ENCODE peak calls at places on chromosome 2, in eight cellular contexts. E, T, O, F, U, L, R and S are unnamed samples.

GRCh38 chr2:84782717-84783442 is 98.0 kb downstream of the TRABD2A start:
- DNase-seq in E (no peak), T (no peak), O (no peak), F (no peak), U (no peak), L (no peak), R (no peak), S (no peak)

GRCh38 chr2:201008000-201008829 is 44.8 kb upstream of the ORC2 start:
- DNase-seq in E (no peak), T (no peak), O (no peak), F (no peak), U (no peak), L (no peak), R (no peak), S (no peak)

GRCh38 chr2:128490881-128491778 is 172.5 kb upstream of the HS6ST1 start:
- DNase-seq in E (no peak), T (peak; percentile 47), O (peak; percentile 16), F (no peak), U (no peak), L (no peak), R (no peak), S (no peak)

GRCh38 chr2:55063226-55063625 is 13.0 kb upstream of the RTN4 start:
- DNase-seq in E (no peak), T (no peak), O (no peak), F (no peak), U (peak; percentile 23), L (no peak), R (no peak), S (no peak)

GRCh38 chr2:120570001-120570400 is 165.7 kb upstream of the GLI2 start:
- DNase-seq in E (no peak), T (no peak), O (no peak), F (no peak), U (no peak), L (no peak), R (no peak), S (no peak)

GRCh38 chr2:195382186-195382585 is 274.8 kb upstream of the SLC39A10 start:
- DNase-seq in E (no peak), T (no peak), O (no peak), F (no peak), U (no peak), L (no peak), R (no peak), S (no peak)

GRCh38 chr2:11344956-11345671 is 678 bp upstream of the ROCK2 start:
- DNase-seq in E (peak; percentile 95), T (peak; percentile 87), O (peak; percentile 51), F (peak; percentile 89), U (peak; percentile 96), L (peak; percentile 52), R (peak; percentile 91), S (peak; percentile 79)

GRCh38 chr2:27807476-27807875 is 36.0 kb downstream of the MRPL33 start:
- DNase-seq in E (peak; percentile 58), T (no peak), O (peak; percentile 51), F (peak; percentile 63), U (peak; percentile 40), L (no peak), R (no peak), S (peak; percentile 52)

GRCh38 chr2:109185801-109186570 is 57.0 kb downstream of the SH3RF3 start:
- DNase-seq in E (peak; percentile 79), T (peak; percentile 85), O (no peak), F (peak; percentile 80), U (peak; percentile 95), L (no peak), R (no peak), S (peak; percentile 62)

GRCh38 chr2:190277234-190278112 is 42.2 kb downstream of the HIBCH start:
- DNase-seq in E (peak; percentile 68), T (no peak), O (no peak), F (peak; percentile 71), U (peak; percentile 48), L (no peak), R (peak; percentile 10), S (peak; percentile 70)

GRCh38 chr2:9201185-9201891 is 5.3 kb upstream of the ASAP2 start:
- DNase-seq in E (peak; percentile 87), T (peak; percentile 31), O (no peak), F (peak; percentile 82), U (peak; percentile 77), L (no peak), R (no peak), S (peak; percentile 75)

GRCh38 chr2:241739651-241740050 is 5.2 kb downstream of the D2HGDH start:
- DNase-seq in E (peak; percentile 9), T (no peak), O (no peak), F (peak; percentile 23), U (peak; percentile 17), L (no peak), R (no peak), S (peak; percentile 52)

GRCh38 chr2:16546128-16546754 is 119.4 kb downstream of the CYRIA start:
- DNase-seq in E (peak; percentile 33), T (no peak), O (no peak), F (peak; percentile 67), U (no peak), L (no peak), R (no peak), S (peak; percentile 43)

GRCh38 chr2:69216535-69217332 is 170.3 kb downstream of the GFPT1 start:
- DNase-seq in E (peak; percentile 92), T (no peak), O (no peak), F (peak; percentile 90), U (peak; percentile 74), L (no peak), R (peak; percentile 32), S (peak; percentile 75)

GRCh38 chr2:149894226-149894625 is 306.7 kb upstream of the MMADHC start:
- DNase-seq in E (no peak), T (no peak), O (no peak), F (no peak), U (peak; percentile 47), L (no peak), R (no peak), S (no peak)

GRCh38 chr2:134468093-134468640 is 214.3 kb downstream of the MGAT5 start:
- DNase-seq in E (no peak), T (no peak), O (peak; percentile 9), F (no peak), U (no peak), L (no peak), R (no peak), S (no peak)

GRCh38 chr2:172103471-172104292 is 982 bp upstream of the DLX2 start:
- DNase-seq in E (peak; percentile 92), T (no peak), O (peak; percentile 82), F (peak; percentile 91), U (peak; percentile 86), L (peak; percentile 77), R (no peak), S (peak; percentile 88)
- TF ChIP-seq CTCF in E (peak; percentile 95), T (peak; percentile 59), O (peak; percentile 85), F (peak; percentile 89), U (peak; percentile 84), L (peak; percentile 96), R (peak; percentile 95), S (peak; percentile 93)

GRCh38 chr2:3522851-3523481 is 3.6 kb upstream of the ADI1 start:
- DNase-seq in E (peak; percentile 70), T (peak; percentile 66), O (peak; percentile 55), F (peak; percentile 62), U (peak; percentile 87), L (no peak), R (no peak), S (no peak)
- H3K4me3 ChIP-seq in E (no peak overlapping the region), T (peak overlapping the region; percentile 54), O (no peak overlapping the region), F (peak overlapping the region; percentile 24), U (peak overlapping the region; percentile 7), L (no peak overlapping the region), R (no peak overlapping the region), S (no peak overlapping the region)

GRCh38 chr2:25339121-25339738 is 2.5 kb downstream of the DNMT3A start:
- DNase-seq in E (no peak), T (no peak), O (no peak), F (no peak), U (peak; percentile 8), L (no peak), R (no peak), S (no peak)

GRCh38 chr2:25341031-25341727 is 546 bp downstream of the DNMT3A start:
- DNase-seq in E (no peak), T (no peak), O (peak; percentile 34), F (no peak), U (no peak), L (no peak), R (no peak), S (peak; percentile 15)

GRCh38 chr2:25338401-25338800 is 3.3 kb downstream of the DNMT3A start:
- DNase-seq in E (no peak), T (no peak), O (no peak), F (no peak), U (no peak), L (no peak), R (no peak), S (no peak)

GRCh38 chr2:25340340-25340886 is 1.3 kb downstream of the DNMT3A start:
- DNase-seq in E (no peak), T (no peak), O (no peak), F (no peak), U (no peak), L (no peak), R (no peak), S (no peak)

GRCh38 chr2:25339791-25340339 is 1.9 kb downstream of the DNMT3A start:
- DNase-seq in E (no peak), T (no peak), O (peak; percentile 51), F (no peak), U (no peak), L (no peak), R (no peak), S (no peak)
- TF ChIP-seq CTCF in E (no peak), T (no peak), O (no peak), F (no peak), U (no peak), L (no peak), R (no peak), S (no peak)

GRCh38 chr2:208978966-208979365 is 444.9 kb upstream of the MAP2 start:
- DNase-seq in E (no peak), T (no peak), O (no peak), F (no peak), U (no peak), L (no peak), R (no peak), S (no peak)
- H3K4me3 ChIP-seq in E (no peak overlapping the region), T (no peak overlapping the region), O (no peak overlapping the region), F (no peak overlapping the region), U (no peak overlapping the region), L (no peak overlapping the region), R (no peak overlapping the region), S (no peak overlapping the region)

GRCh38 chr2:101653469-101653868 is 44.0 kb upstream of the MAP4K4 start:
- DNase-seq in E (no peak), T (no peak), O (no peak), F (no peak), U (no peak), L (no peak), R (no peak), S (no peak)

GRCh38 chr2:101658387-101658786 is 39.1 kb upstream of the MAP4K4 start:
- DNase-seq in E (no peak), T (no peak), O (no peak), F (no peak), U (no peak), L (no peak), R (no peak), S (no peak)

GRCh38 chr2:101655941-101656422 is 41.5 kb upstream of the MAP4K4 start:
- DNase-seq in E (peak; percentile 60), T (no peak), O (no peak), F (peak; percentile 58), U (peak; percentile 69), L (no peak), R (peak; percentile 27), S (peak; percentile 61)

GRCh38 chr2:101657787-101658186 is 39.7 kb upstream of the MAP4K4 start:
- DNase-seq in E (no peak), T (no peak), O (no peak), F (no peak), U (no peak), L (no peak), R (no peak), S (no peak)
- TF ChIP-seq CTCF in E (no peak), T (no peak), O (no peak), F (no peak), U (no peak), L (no peak), R (no peak), S (no peak)

GRCh38 chr2:207763308-207763707 is 6.4 kb downstream of the FZD5 start:
- DNase-seq in E (no peak), T (no peak), O (no peak), F (no peak), U (no peak), L (no peak), R (no peak), S (no peak)
- H3K4me3 ChIP-seq in E (no peak overlapping the region), T (no peak overlapping the region), O (no peak overlapping the region), F (no peak overlapping the region), U (no peak overlapping the region), L (no peak overlapping the region), R (no peak overlapping the region), S (no peak overlapping the region)